ENCODE peak calls at places on chromosome 12, in seven cellular contexts. L is spleen; V is kidney epithelial cell; W is mesothelial cell of epicardium; I is AG09309; Q is substantia nigra; G is stimulated activated CD8-positive, alpha-beta memory T cell treated with anti-CD3 and anti-CD28 coated beads, Interleukin-7, amount 100 ng/mL, for 1 hour. T is an unnamed sample.

GRCh38 chr12:1007994-1008393 is 17.0 kb downstream of the ERC1 start:
- DNase-seq in L (no peak), V (no peak), W (no peak), I (no peak), Q (no peak), G (no peak), T (no peak)

GRCh38 chr12:39814626-39815025 is 195.0 kb upstream of the ABCD2 start:
- DNase-seq in L (no peak), V (no peak), W (no peak), I (no peak), Q (no peak), G (no peak), T (no peak)

GRCh38 chr12:32240833-32241232 is 134.2 kb downstream of the BICD1 start:
- DNase-seq in L (no peak), V (no peak), W (no peak), I (no peak), Q (no peak), G (no peak), T (no peak)

GRCh38 chr12:122080149-122081107 is 1.9 kb downstream of the MLXIP start:
- DNase-seq in L (peak), V (no peak), W (no peak), I (peak), Q (peak), G (no peak), T (no peak)

GRCh38 chr12:113358381-113359132 is at the start of gene PLBD2:
- DNase-seq in L (peak), V (peak), W (peak), I (peak), Q (peak), G (peak), T (peak)

GRCh38 chr12:54304187-54304810 is 3.5 kb upstream of the NFE2 start:
- DNase-seq in L (peak), V (no peak), W (no peak), I (peak), Q (no peak), G (no peak), T (no peak)

GRCh38 chr12:54431911-54432814 is 13.1 kb upstream of the ITGA5 start:
- DNase-seq in L (no peak), V (peak), W (no peak), I (peak), Q (no peak), G (no peak), T (no peak)

GRCh38 chr12:14903386-14904098 is 17.9 kb upstream of the MGP start:
- DNase-seq in L (no peak), V (no peak), W (no peak), I (no peak), Q (no peak), G (no peak), T (no peak)

GRCh38 chr12:31412292-31412801 is 86.4 kb upstream of the SINHCAF start:
- DNase-seq in L (no peak), V (no peak), W (no peak), I (no peak), Q (no peak), G (no peak), T (no peak)

GRCh38 chr12:109377139-109377685 is 29.5 kb downstream of the MYO1H start:
- DNase-seq in L (no peak), V (no peak), W (no peak), I (no peak), Q (no peak), G (no peak), T (no peak)

GRCh38 chr12:913919-914718 is 35.4 kb downstream of the RAD52 start:
- DNase-seq in L (no peak), V (peak), W (no peak), I (peak), Q (no peak), G (no peak), T (no peak)

GRCh38 chr12:23197266-23197665 is 572.3 kb downstream of the ETNK1 start:
- DNase-seq in L (no peak), V (no peak), W (no peak), I (no peak), Q (no peak), G (no peak), T (no peak)

T was measured in central memory CD8-positive, alpha-beta T cell.